ENCODE peak calls at places on chromosomes 11 and 22, in four cellular contexts. D is GM12878, M is K562, K is HepG2. Q is an unnamed sample.
A peak's percentile ranks its signal among the peaks of the same experiment; 100 is the strongest.

GRCh38 chr11:4539603-4540219 is 5.3 kb upstream of the OR52M1 start:
- DNase-seq in D (no peak), M (peak; percentile 55), K (peak; percentile 18), Q (peak; percentile 18)

GRCh38 chr22:17867160-17867785 is 93.0 kb upstream of the BID start:
- DNase-seq in D (no peak), M (peak; percentile 49), K (no peak), Q (peak; percentile 41)

GRCh38 chr22:26779108-26779507 is 121.7 kb downstream of the MIAT start:
- DNase-seq in D (no peak), M (no peak), K (no peak), Q (peak; percentile 63)

GRCh38 chr22:19543970-19544708 is 19.9 kb upstream of the CLDN5 start:
- DNase-seq in D (no peak), M (peak; percentile 22), K (peak; percentile 28), Q (peak; percentile 44)

GRCh38 chr11:101127348-101127698 is 2.3 kb downstream of the PGR start:
- DNase-seq in D (no peak), M (peak; percentile 31), K (no peak), Q (no peak)

GRCh38 chr11:18618341-18619025 is 15.7 kb downstream of the SPTY2D1 start:
- DNase-seq in D (no peak), M (no peak), K (no peak), Q (no peak)

GRCh38 chr11:67032830-67033555 is 10.1 kb downstream of the SYT12 start:
- DNase-seq in D (no peak), M (no peak), K (no peak), Q (no peak)

GRCh38 chr22:22981670-22982571 is 88.4 kb upstream of the GNAZ start:
- DNase-seq in D (no peak), M (no peak), K (no peak), Q (no peak)

GRCh38 chr11:42595856-42596255 is 715.9 kb upstream of the API5 start:
- DNase-seq in D (no peak), M (no peak), K (no peak), Q (no peak)

GRCh38 chr22:37069719-37070118 is 18.2 kb downstream of the KCTD17 start:
- DNase-seq in D (no peak), M (no peak), K (no peak), Q (no peak)

DNA sequence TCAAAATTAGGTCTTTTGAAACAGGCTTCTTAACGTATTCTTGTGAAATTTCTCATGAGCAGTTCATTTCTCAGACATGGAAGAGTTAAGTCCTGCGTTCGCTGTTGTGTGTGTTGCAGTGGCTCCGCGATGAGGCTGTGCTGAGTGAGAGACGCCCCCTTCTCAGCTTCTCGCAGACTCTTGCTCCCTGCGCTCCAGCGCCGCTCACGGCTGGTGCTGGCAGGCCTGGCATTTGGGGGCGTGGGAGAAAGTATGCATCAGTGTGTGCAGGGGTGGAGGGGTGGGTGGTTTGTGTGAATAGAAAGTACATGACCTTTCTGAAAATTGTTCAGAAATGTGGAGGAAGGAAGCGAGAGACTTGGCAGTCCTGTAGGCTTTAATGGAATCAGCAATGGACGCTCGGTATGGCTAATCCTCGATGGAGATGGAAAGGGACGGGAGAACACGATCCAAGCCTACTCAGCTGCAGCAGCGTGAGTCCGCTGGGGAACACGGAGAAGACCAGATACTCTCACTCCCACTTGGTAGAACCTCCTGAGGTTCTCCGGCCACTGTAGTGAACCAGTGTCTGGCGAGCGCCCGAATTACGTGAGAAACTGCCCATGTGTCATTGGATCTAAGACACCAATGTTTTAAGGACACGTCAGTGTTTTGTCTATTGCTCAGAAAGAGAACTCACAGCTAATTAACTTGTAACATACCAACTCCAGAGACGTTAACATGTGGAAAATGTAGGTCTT is 5.9 kb downstream of the TAB1 start:
- DNase-seq in D (no peak), M (no peak), K (no peak), Q (no peak)
- TF ChIP-seq MAX in D (no peak), M (no peak), K (no peak), Q (no peak)

GRCh38 chr22:44595841-44596341 is 97.9 kb upstream of the RTL6 start:
- DNase-seq in D (no peak), M (no peak), K (no peak), Q (peak; percentile 44)
- TF ChIP-seq MXI1 in D (no peak), M (no peak), K (no peak), Q (no peak)

GRCh38 chr11:112751763-112752162 is 209.5 kb upstream of the NCAM1 start:
- DNase-seq in D (no peak), M (no peak), K (no peak), Q (no peak)

GRCh38 chr11:112752563-112752962 is 208.7 kb upstream of the NCAM1 start:
- DNase-seq in D (no peak), M (no peak), K (no peak), Q (no peak)

GRCh38 chr11:112745958-112746357 is 215.3 kb upstream of the NCAM1 start:
- DNase-seq in D (no peak), M (no peak), K (no peak), Q (no peak)

GRCh38 chr11:112751312-112751711 is 209.9 kb upstream of the NCAM1 start:
- DNase-seq in D (no peak), M (no peak), K (no peak), Q (peak; percentile 43)

GRCh38 chr11:112748713-112749481 is 212.3 kb upstream of the NCAM1 start:
- DNase-seq in D (no peak), M (no peak), K (no peak), Q (peak; percentile 57)
- TF ChIP-seq SMC3 in D (no peak), M (no peak), K (no peak), Q (no peak)

GRCh38 chr11:107446822-107447431 is 10.7 kb downstream of the CWF19L2 start:
- DNase-seq in D (no peak), M (no peak), K (no peak), Q (no peak)
- TF ChIP-seq MAX in D (no peak), M (no peak), K (no peak), Q (no peak)

DNA sequence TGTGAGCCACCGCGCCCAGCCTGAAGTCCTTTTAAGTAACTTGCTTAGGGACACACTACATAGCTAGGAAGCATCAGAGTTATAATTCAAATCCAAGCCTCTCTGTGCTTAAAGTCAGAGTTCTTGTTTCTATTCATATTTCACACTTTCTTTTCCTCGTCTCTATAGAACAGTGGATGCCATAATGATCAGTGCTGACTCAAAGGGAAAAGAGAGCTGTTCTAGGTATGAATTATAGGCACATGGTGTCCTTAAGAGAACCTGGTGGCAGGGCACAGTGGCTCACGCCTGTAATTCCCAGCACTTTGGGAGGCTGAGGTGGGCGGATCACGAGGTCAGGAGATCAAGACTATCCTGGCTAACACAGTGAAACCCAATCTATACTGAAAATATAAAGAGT is 400.2 kb upstream of the DDI1 start:
- DNase-seq in D (no peak), M (no peak), K (no peak), Q (no peak)
- TF ChIP-seq MXI1 in D (no peak), M (no peak), K (no peak), Q (no peak)

GRCh38 chr22:44406581-44407403 is 91.2 kb downstream of the RTL6 start:
- DNase-seq in D (no peak), M (no peak), K (no peak), Q (no peak)
- TF ChIP-seq SMC3 in D (no peak), M (no peak), K (no peak), Q (no peak)

DNA sequence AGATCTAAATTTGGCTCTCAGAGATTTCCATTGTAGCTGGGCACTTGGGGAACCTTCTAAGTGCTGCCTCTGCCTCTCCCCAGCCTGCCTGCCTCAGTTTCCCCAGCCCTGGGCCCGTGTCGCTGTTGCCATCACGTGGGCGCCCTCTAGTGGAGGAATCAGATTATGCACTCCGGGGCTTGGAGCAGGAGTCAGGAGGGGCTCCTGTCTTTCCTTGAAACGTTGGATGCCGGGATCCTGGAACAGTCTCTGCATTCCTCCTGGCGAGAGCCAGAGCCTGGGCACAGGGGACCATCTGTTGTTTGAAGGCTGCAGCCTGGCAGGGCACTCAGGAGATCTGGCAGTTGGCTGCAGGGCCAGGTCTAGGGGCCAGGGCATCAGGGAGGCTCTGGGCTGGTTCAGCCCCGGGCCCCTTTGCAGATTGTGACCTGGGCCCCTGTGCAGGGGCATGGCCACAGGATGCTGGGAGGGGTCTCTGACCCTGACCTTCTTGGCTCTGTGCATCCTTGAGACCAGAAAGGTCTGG is 71.6 kb downstream of the LRP5 start:
- DNase-seq in D (no peak), M (peak; percentile 79), K (peak; percentile 43), Q (peak; percentile 87)
- TF ChIP-seq MAX in D (no peak), M (no peak), K (no peak), Q (no peak)